ENCODE peak calls at places on chromosomes 11 and 22, in eight cellular contexts. I is effector memory CD4-positive, alpha-beta T cell; U is stomach; Z is heart left ventricle; Y is Peyer's patch; F is CD4-positive, CD25-positive, alpha-beta regulatory T cell; X is H9; J is hepatocyte. R is an unnamed sample.
A peak's percentile ranks its signal among the peaks of the same experiment; 100 is the strongest.

GRCh38 chr11:5197538-5197937 is 2.9 kb downstream of the OR51V1 start:
- DNase-seq in F (no peak), I (no peak), X (no peak), J (no peak), Y (no peak), Z (no peak), U (no peak), R (no peak)

GRCh38 chr11:113974741-113975470 is at the start of gene HTR3A:
- DNase-seq in F (no peak), X (peak; percentile 91), Y (no peak), Z (peak; percentile 86), U (peak; percentile 92), J (peak; percentile 78), I (no peak), R (peak; percentile 96)

GRCh38 chr11:1482581-1483444 is 3.8 kb downstream of the MOB2 start:
- DNase-seq in J (no peak), F (no peak), U (peak; percentile 44), Y (peak; percentile 45), I (no peak), Z (peak; percentile 38), X (no peak), R (no peak)

GRCh38 chr11:130520231-130520630 is 71.8 kb downstream of the ADAMTS15 start:
- DNase-seq in Y (no peak), X (no peak), U (no peak), Z (peak; percentile 76), I (no peak), F (no peak), J (no peak), R (peak; percentile 65)

GRCh38 chr22:28907311-28908008 is 24.1 kb downstream of the ZNRF3 start:
- DNase-seq in Z (no peak), X (no peak), F (no peak), J (no peak), Y (no peak), I (no peak), U (no peak), R (no peak)

GRCh38 chr22:37501176-37501609 is 15.0 kb upstream of the MFNG start:
- DNase-seq in U (no peak), X (no peak), J (no peak), I (no peak), F (no peak), Z (peak; percentile 77), Y (no peak), R (peak; percentile 57)

GRCh38 chr11:34604909-34605308 is 16.0 kb upstream of the EHF start:
- DNase-seq in F (no peak), X (no peak), J (no peak), U (no peak), Z (no peak), I (no peak), Y (peak; percentile 59), R (no peak)

GRCh38 chr11:65013692-65014145 is 241 bp upstream of the ARL2 start:
- DNase-seq in U (peak; percentile 89), Z (peak; percentile 96), X (peak; percentile 95), I (peak; percentile 80), F (peak; percentile 91), Y (peak; percentile 94), J (peak; percentile 94), R (peak; percentile 95)

GRCh38 chr11:47418454-47419259 is 7.6 kb downstream of the PSMC3 start:
- DNase-seq in U (no peak), I (no peak), J (no peak), X (no peak), F (no peak), Y (no peak), Z (peak; percentile 24), R (no peak)

GRCh38 chr11:120648706-120649250 is 137.2 kb downstream of the GRIK4 start:
- DNase-seq in Y (no peak), X (no peak), U (no peak), I (no peak), Z (no peak), J (no peak), F (no peak), R (no peak)

GRCh38 chr11:71336176-71336995 is 84.0 kb upstream of the SHANK2 start:
- DNase-seq in F (no peak), Y (no peak), U (peak; percentile 19), J (no peak), Z (no peak), I (no peak), X (no peak), R (no peak)

GRCh38 chr11:108754901-108755625 is 90.2 kb downstream of the DDX10 start:
- DNase-seq in X (no peak), Z (no peak), I (no peak), U (no peak), Y (no peak), F (no peak), J (no peak), R (no peak)

GRCh38 chr11:108748971-108749370 is 84.1 kb downstream of the DDX10 start:
- DNase-seq in U (no peak), J (no peak), Y (no peak), F (no peak), I (no peak), Z (no peak), X (no peak), R (no peak)

GRCh38 chr11:108751444-108751843 is 86.6 kb downstream of the DDX10 start:
- DNase-seq in I (no peak), J (no peak), Z (no peak), F (no peak), Y (no peak), X (no peak), U (no peak), R (no peak)

GRCh38 chr11:108757630-108758029 is 92.8 kb downstream of the DDX10 start:
- DNase-seq in I (no peak), U (no peak), F (no peak), X (no peak), Y (no peak), J (no peak), Z (no peak), R (no peak)

DNA sequence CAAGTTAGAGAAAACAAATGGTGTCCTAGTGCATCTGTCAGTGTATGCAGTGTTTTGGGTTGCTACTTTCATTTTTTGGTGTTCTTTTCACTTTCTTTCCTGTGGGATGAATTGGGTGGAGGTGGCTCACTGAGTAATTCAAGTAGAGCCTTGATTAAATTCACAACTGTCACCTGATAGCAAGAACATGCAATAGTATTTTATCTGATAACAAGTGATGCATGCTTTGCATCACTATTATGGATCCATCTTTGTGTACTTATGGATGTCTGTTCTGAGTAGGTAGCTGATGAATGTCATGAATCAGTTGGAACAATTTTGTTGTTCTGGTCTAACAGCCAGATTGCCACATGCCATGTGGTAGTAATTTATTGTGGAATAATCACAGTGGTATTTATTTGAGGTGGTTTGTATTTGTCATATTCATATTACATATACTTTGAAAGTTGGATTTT is 87.5 kb downstream of the DDX10 start:
- DNase-seq in F (no peak), X (no peak), U (no peak), I (no peak), Z (no peak), Y (no peak), J (no peak), R (no peak)
- H3K4me1 ChIP-seq in F (no peaks in the 10 kb centered on the region), X (no peaks in the 10 kb centered on the region), U (no peaks in the 10 kb centered on the region), I (no peaks in the 10 kb centered on the region), Z (no peaks in the 10 kb centered on the region), Y (no peaks in the 10 kb centered on the region), J (peaks cover 4% of the 10 kb centered on the region), R (no peaks in the 10 kb centered on the region)

DNA sequence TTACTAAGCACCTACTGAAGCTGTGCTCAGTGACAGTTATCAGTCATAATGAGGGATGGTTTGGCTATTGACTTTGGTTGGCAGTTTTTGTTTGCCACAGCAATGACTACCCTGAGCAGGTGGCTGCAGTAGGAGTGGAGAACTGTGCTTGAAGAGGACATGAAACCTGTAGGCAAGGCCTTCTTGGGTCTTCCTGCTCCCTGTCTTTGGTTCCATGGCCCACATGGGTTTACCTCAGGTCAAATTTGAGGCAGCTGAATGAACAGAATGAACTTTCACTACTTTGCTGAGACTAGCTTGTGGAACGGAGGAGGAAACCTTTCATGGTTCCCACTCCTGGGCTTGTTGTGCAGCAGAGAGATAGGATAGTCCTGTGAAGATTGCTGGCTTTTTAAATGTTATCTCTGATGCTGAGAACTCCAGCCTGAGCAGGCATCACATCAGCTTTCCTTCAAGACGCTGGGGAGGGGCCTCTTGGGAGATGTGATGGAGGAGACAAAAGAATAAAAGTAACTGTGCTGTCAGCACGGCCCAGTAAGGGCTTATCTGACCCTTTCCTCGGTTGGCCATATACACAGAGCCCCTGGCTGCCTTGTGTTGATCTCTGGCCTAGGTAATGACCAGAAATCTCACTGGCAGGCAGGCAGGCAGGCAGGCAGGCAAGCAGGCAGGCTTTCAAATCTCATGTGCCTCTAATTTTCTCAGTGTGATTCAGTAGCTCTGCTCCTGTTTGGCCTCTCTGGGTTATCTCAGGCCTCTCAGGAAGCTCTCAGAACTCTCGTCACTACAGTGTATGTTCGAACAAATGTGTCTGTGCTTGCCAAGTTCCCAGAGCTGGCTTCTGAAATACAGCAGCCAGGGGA is 12.0 kb downstream of the STIM1 start:
- DNase-seq in F (no peak), Z (peak; percentile 65), I (no peak), Y (no peak), J (peak; percentile 39), U (peak; percentile 35), X (no peak), R (peak; percentile 55)
- H3K4me1 ChIP-seq in F (peaks cover 66% of the 10 kb centered on the region), Z (peaks cover 40% of the 10 kb centered on the region), I (peaks cover 43% of the 10 kb centered on the region), Y (peaks cover 11% of the 10 kb centered on the region), J (peaks cover 24% of the 10 kb centered on the region), U (peaks cover 38% of the 10 kb centered on the region), X (peaks cover 3% of the 10 kb centered on the region), R (peaks cover 34% of the 10 kb centered on the region)

GRCh38 chr22:45166935-45167334 is 3.2 kb downstream of the NUP50 start:
- DNase-seq in J (no peak), F (no peak), I (no peak), Z (no peak), Y (no peak), X (no peak), U (no peak), R (no peak)
- H3K4me1 ChIP-seq in J (peaks cover 9% of the 10 kb centered on the region), F (peaks cover 66% of the 10 kb centered on the region), I (peaks cover 37% of the 10 kb centered on the region), Z (no peaks in the 10 kb centered on the region), Y (peaks cover 7% of the 10 kb centered on the region), X (no peaks in the 10 kb centered on the region), U (peaks cover 18% of the 10 kb centered on the region), R (peaks cover 10% of the 10 kb centered on the region)

GRCh38 chr11:9314291-9315077 is at the start of gene TMEM41B:
- DNase-seq in Z (peak; percentile 98), I (peak; percentile 98), X (peak; percentile 100), Y (peak; percentile 99), F (peak; percentile 99), U (peak; percentile 98), J (peak; percentile 98), R (peak; percentile 98)

GRCh38 chr11:9313648-9314290 is 624 bp downstream of the TMEM41B start:
- DNase-seq in Z (no peak), F (no peak), Y (no peak), I (peak; percentile 17), J (peak; percentile 45), X (no peak), U (peak; percentile 26), R (no peak)

GRCh38 chr11:9320047-9320446 is 5.7 kb upstream of the TMEM41B start:
- DNase-seq in F (no peak), U (no peak), Z (no peak), I (no peak), Y (no peak), J (peak; percentile 22), X (no peak), R (no peak)

GRCh38 chr11:9315078-9315688 is 790 bp upstream of the TMEM41B start:
- DNase-seq in I (no peak), Y (no peak), U (no peak), J (no peak), Z (no peak), F (no peak), X (no peak), R (no peak)

DNA sequence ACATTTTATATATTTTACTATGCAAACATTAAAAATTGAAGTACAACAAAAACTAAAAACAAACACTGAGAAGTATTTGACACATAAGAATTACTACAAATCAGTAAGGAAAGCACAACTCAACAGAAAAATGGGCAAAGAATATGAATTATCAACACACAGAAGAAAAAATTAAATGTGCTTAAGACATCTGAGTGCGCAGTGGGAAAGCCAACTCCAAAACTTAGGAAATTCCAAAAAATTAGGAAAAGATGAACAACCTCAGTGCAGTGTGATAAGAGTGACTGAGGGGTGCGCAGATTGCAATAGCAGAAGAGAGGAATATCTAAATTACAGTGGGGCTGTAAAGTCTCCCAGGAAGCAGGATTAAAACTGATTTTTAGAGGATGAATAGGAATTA is 1.9 kb upstream of the TMEM41B start:
- DNase-seq in J (no peak), Z (no peak), X (no peak), Y (no peak), I (no peak), F (no peak), U (no peak), R (no peak)
- H3K4me1 ChIP-seq in J (peaks cover 20% of the 10 kb centered on the region), Z (peaks cover 7% of the 10 kb centered on the region), X (peaks cover 4% of the 10 kb centered on the region), Y (no peaks in the 10 kb centered on the region), I (peaks cover 8% of the 10 kb centered on the region), F (peaks cover 27% of the 10 kb centered on the region), U (peaks cover 6% of the 10 kb centered on the region), R (peaks cover 8% of the 10 kb centered on the region)